ENCODE peak calls at places on chromosomes 13 and 19, in ten cellular contexts. L, P, N, F, B, J, W, S, X and A are unnamed samples.

GRCh38 chr19:16571283-16571682 is 932 bp downstream of the SLC35E1 start:
- DNase-seq in B (no peak), P (no peak), X (peak), F (no peak), S (peak), W (no peak), J (no peak), L (no peak), N (no peak), A (no peak)

GRCh38 chr19:6464070-6464873 is at the start of gene CRB3:
- DNase-seq in J (no peak), B (peak), F (no peak), S (peak), X (no peak), P (no peak), L (peak), N (peak), W (peak), A (peak)

GRCh38 chr19:57068921-57069697 is 50.7 kb upstream of the USP29 start:
- DNase-seq in W (no peak), B (no peak), F (no peak), J (no peak), X (no peak), P (peak), L (peak), S (no peak), N (no peak), A (peak)

GRCh38 chr19:40716031-40716654 is 543 bp downstream of the COQ8B start:
- DNase-seq in F (peak), L (no peak), B (peak), X (no peak), P (peak), W (peak), J (no peak), N (peak), S (no peak), A (peak)

GRCh38 chr19:52188822-52189744 is 769 bp upstream of the PPP2R1A start:
- DNase-seq in X (no peak), W (peak), F (no peak), J (peak), N (peak), P (peak), S (peak), B (no peak), L (peak), A (no peak)

GRCh38 chr13:100875392-100876043 is 200.9 kb upstream of the TMTC4 start:
- DNase-seq in X (peak), W (peak), P (no peak), B (no peak), N (no peak), J (no peak), S (no peak), F (peak), L (no peak), A (peak)

GRCh38 chr13:50993371-50993770 is 83.8 kb downstream of the RNASEH2B start:
- DNase-seq in W (no peak), F (no peak), S (no peak), N (no peak), X (no peak), J (no peak), L (no peak), P (no peak), B (no peak), A (no peak)

GRCh38 chr19:49716154-49716553 is 25.2 kb downstream of the CPT1C start:
- DNase-seq in B (no peak), X (no peak), W (no peak), F (no peak), L (no peak), S (no peak), J (no peak), P (no peak), N (no peak), A (no peak)

GRCh38 chr13:100987993-100988392 is 313.4 kb upstream of the TMTC4 start:
- DNase-seq in J (peak), P (no peak), B (no peak), S (no peak), L (peak), W (peak), N (peak), X (peak), F (no peak), A (no peak)

GRCh38 chr13:42320375-42320787 is 48.4 kb downstream of the AKAP11 start:
- DNase-seq in W (no peak), B (no peak), S (no peak), P (no peak), F (no peak), N (no peak), J (peak), X (no peak), L (no peak), A (no peak)

GRCh38 chr19:2032296-2032941 is 16.9 kb upstream of the BTBD2 start:
- DNase-seq in N (peak), S (peak), J (no peak), W (peak), B (no peak), X (peak), F (peak), P (peak), L (no peak), A (peak)

GRCh38 chr13:32669030-32669646 is 82.9 kb downstream of the PDS5B start:
- DNase-seq in L (no peak), P (peak), X (peak), N (peak), B (no peak), W (peak), J (peak), F (peak), S (no peak), A (peak)

GRCh38 chr19:10389863-10390262 is 9.5 kb upstream of the TYK2 start:
- DNase-seq in F (no peak), J (no peak), S (no peak), B (no peak), N (no peak), L (no peak), P (peak), W (no peak), X (no peak), A (peak)
- TF ChIP-seq CTCF in F (peak), J (peak), S (no peak), B (no peak), N (no peak), L (no peak), P (peak), W (peak), X (peak), A (no peak)

GRCh38 chr13:71483733-71484132 is 383.3 kb downstream of the DACH1 start:
- DNase-seq in P (no peak), J (no peak), X (no peak), L (no peak), W (no peak), N (no peak), S (no peak), F (no peak), B (no peak), A (no peak)

DNA sequence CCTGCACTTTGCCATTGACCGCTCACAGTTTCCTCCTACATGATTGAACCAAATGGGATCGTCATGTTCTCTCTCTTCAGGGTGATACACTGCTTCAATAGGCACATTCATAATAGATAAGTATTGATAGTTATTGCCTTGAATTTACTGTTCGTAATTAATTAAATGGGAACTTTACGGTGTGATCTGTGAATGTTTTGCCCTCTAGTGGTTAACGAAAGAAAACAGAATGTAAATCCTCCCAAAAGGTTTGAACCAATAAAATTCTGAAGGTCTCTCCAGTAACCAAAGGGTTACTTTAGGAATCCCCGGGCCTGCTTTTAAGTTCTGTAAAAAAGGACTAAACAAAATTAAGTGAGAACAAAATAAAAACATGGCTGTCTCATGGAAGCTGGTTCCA is 389.3 kb downstream of the DACH1 start:
- DNase-seq in W (no peak), J (no peak), N (no peak), X (peak), B (no peak), S (no peak), F (no peak), P (no peak), L (no peak), A (no peak)
- TF ChIP-seq CTCF in W (no peak), J (peak), N (peak), X (peak), B (no peak), S (peak), F (peak), P (peak), L (peak), A (peak)

GRCh38 chr19:32318884-32319520 is 26.4 kb upstream of the ZNF507 start:
- DNase-seq in N (peak), B (no peak), L (peak), W (no peak), P (no peak), F (no peak), S (no peak), J (peak), X (no peak), A (peak)
- TF ChIP-seq CTCF in N (peak), B (no peak), L (no peak), W (peak), P (no peak), F (no peak), S (peak), J (peak), X (peak), A (no peak)

GRCh38 chr19:37931941-37932655 is 25.1 kb downstream of the SIPA1L3 start:
- DNase-seq in S (peak), W (peak), N (peak), L (peak), J (peak), B (no peak), X (peak), P (no peak), F (no peak), A (no peak)
- TF ChIP-seq CTCF in S (no peak), W (peak), N (no peak), L (no peak), J (peak), B (no peak), X (peak), P (no peak), F (no peak), A (no peak)